ENCODE peak calls at places on chromosomes 11 and 22, in six cellular contexts. One of them, this sample, is unnamed.

GRCh38 chr22:41361716-41362310 is 19.9 kb upstream of the TEF start:
- DNase-seq in colonic mucosa: no peak
- DNase-seq in AG09309: no peak
- DNase-seq in brain microvascular endothelial cell: no peak
- DNase-seq in GM12865: no peak
- DNase-seq in kidney epithelial cell: no peak
- DNase-seq in this sample: no peak

GRCh38 chr11:83284501-83285051 is 1.6 kb downstream of the CCDC90B start:
- DNase-seq in kidney epithelial cell: no peak
- DNase-seq in GM12865: no peak
- DNase-seq in brain microvascular endothelial cell: no peak
- DNase-seq in AG09309: no peak
- DNase-seq in colonic mucosa: no peak
- DNase-seq in this sample: no peak

GRCh38 chr22:24894220-24894975 is 52.1 kb downstream of the LHFPL7 start:
- DNase-seq in GM12865: peak
- DNase-seq in colonic mucosa: peak
- DNase-seq in kidney epithelial cell: peak
- DNase-seq in brain microvascular endothelial cell: peak
- DNase-seq in AG09309: peak
- DNase-seq in this sample: peak

GRCh38 chr11:111566324-111566723 is 25.8 kb downstream of the LAYN start:
- DNase-seq in kidney epithelial cell: no peak
- DNase-seq in brain microvascular endothelial cell: no peak
- DNase-seq in AG09309: no peak
- DNase-seq in colonic mucosa: no peak
- DNase-seq in GM12865: no peak
- DNase-seq in this sample: no peak

GRCh38 chr22:42844756-42845155 is 12.3 kb downstream of the ARFGAP3 start:
- DNase-seq in colonic mucosa: peak
- DNase-seq in GM12865: no peak
- DNase-seq in kidney epithelial cell: no peak
- DNase-seq in AG09309: no peak
- DNase-seq in brain microvascular endothelial cell: no peak
- DNase-seq in this sample: no peak

GRCh38 chr11:119101367-119101758 is 290 bp downstream of the DPAGT1 start:
- DNase-seq in AG09309: no peak
- DNase-seq in kidney epithelial cell: no peak
- DNase-seq in GM12865: peak
- DNase-seq in brain microvascular endothelial cell: peak
- DNase-seq in colonic mucosa: peak
- DNase-seq in this sample: no peak

GRCh38 chr11:83054904-83055380 is 16.8 kb downstream of the RAB30 start:
- DNase-seq in AG09309: no peak
- DNase-seq in brain microvascular endothelial cell: no peak
- DNase-seq in GM12865: peak
- DNase-seq in kidney epithelial cell: no peak
- DNase-seq in colonic mucosa: no peak
- DNase-seq in this sample: no peak

GRCh38 chr11:119262668-119263351 is 54.1 kb downstream of the MCAM start:
- DNase-seq in colonic mucosa: no peak
- DNase-seq in GM12865: peak
- DNase-seq in kidney epithelial cell: no peak
- DNase-seq in brain microvascular endothelial cell: peak
- DNase-seq in AG09309: no peak
- DNase-seq in this sample: no peak

GRCh38 chr11:75200051-75200450 is 40.5 kb upstream of the TPBGL start:
- DNase-seq in GM12865: no peak
- DNase-seq in colonic mucosa: peak
- DNase-seq in AG09309: no peak
- DNase-seq in kidney epithelial cell: no peak
- DNase-seq in brain microvascular endothelial cell: no peak
- DNase-seq in this sample: no peak

GRCh38 chr22:25900390-25900789 is 158.4 kb downstream of the MYO18B start:
- DNase-seq in GM12865: no peak
- DNase-seq in colonic mucosa: no peak
- DNase-seq in brain microvascular endothelial cell: no peak
- DNase-seq in AG09309: no peak
- DNase-seq in kidney epithelial cell: no peak
- DNase-seq in this sample: no peak

GRCh38 chr11:131737357-131737756 is 366.9 kb downstream of the NTM start:
- DNase-seq in GM12865: no peak
- DNase-seq in kidney epithelial cell: no peak
- DNase-seq in AG09309: no peak
- DNase-seq in brain microvascular endothelial cell: no peak
- DNase-seq in colonic mucosa: no peak
- DNase-seq in this sample: no peak

GRCh38 chr11:129846508-129847335 is 31.1 kb downstream of the TMEM45B start:
- DNase-seq in colonic mucosa: no peak
- DNase-seq in AG09309: peak
- DNase-seq in kidney epithelial cell: peak
- DNase-seq in brain microvascular endothelial cell: peak
- DNase-seq in GM12865: no peak
- DNase-seq in this sample: no peak

GRCh38 chr22:37193629-37194191 is 5.7 kb upstream of the C1QTNF6 start:
- DNase-seq in colonic mucosa: peak
- DNase-seq in GM12865: peak
- DNase-seq in kidney epithelial cell: no peak
- DNase-seq in AG09309: no peak
- DNase-seq in brain microvascular endothelial cell: no peak
- DNase-seq in this sample: no peak

GRCh38 chr11:111923351-111923788 is 4.7 kb downstream of the C11orf52 start:
- DNase-seq in GM12865: no peak
- DNase-seq in kidney epithelial cell: no peak
- DNase-seq in AG09309: no peak
- DNase-seq in colonic mucosa: no peak
- DNase-seq in brain microvascular endothelial cell: no peak
- DNase-seq in this sample: no peak

GRCh38 chr11:117794772-117795629 is 2.0 kb downstream of the DSCAML1 start:
- DNase-seq in brain microvascular endothelial cell: no peak
- DNase-seq in GM12865: no peak
- DNase-seq in AG09309: no peak
- DNase-seq in kidney epithelial cell: no peak
- DNase-seq in colonic mucosa: no peak
- DNase-seq in this sample: no peak

GRCh38 chr11:2590131-2590950 is 109.5 kb downstream of the KCNQ1OT1 start:
- DNase-seq in AG09309: no peak
- DNase-seq in GM12865: no peak
- DNase-seq in colonic mucosa: no peak
- DNase-seq in brain microvascular endothelial cell: no peak
- DNase-seq in kidney epithelial cell: no peak
- DNase-seq in this sample: peak

GRCh38 chr11:128771102-128771501 is 77.2 kb downstream of the FLI1 start:
- DNase-seq in brain microvascular endothelial cell: no peak
- DNase-seq in GM12865: no peak
- DNase-seq in AG09309: no peak
- DNase-seq in colonic mucosa: no peak
- DNase-seq in kidney epithelial cell: no peak
- DNase-seq in this sample: no peak
- TF ChIP-seq CTCF in brain microvascular endothelial cell: no peak
- TF ChIP-seq CTCF in GM12865: no peak
- TF ChIP-seq CTCF in AG09309: no peak
- TF ChIP-seq CTCF in colonic mucosa: no peak
- TF ChIP-seq CTCF in kidney epithelial cell: no peak
- TF ChIP-seq CTCF in this sample: no peak

GRCh38 chr11:124746621-124747243 is 5.3 kb downstream of the VSIG2 start:
- DNase-seq in AG09309: no peak
- DNase-seq in colonic mucosa: peak
- DNase-seq in brain microvascular endothelial cell: peak
- DNase-seq in GM12865: peak
- DNase-seq in kidney epithelial cell: no peak
- DNase-seq in this sample: peak

GRCh38 chr11:124748100-124748418 is 4.0 kb downstream of the VSIG2 start:
- DNase-seq in GM12865: no peak
- DNase-seq in AG09309: no peak
- DNase-seq in kidney epithelial cell: no peak
- DNase-seq in colonic mucosa: no peak
- DNase-seq in brain microvascular endothelial cell: no peak
- DNase-seq in this sample: no peak

GRCh38 chr11:124745270-124745834 is 5.6 kb downstream of the NRGN start:
- DNase-seq in AG09309: no peak
- DNase-seq in GM12865: no peak
- DNase-seq in brain microvascular endothelial cell: no peak
- DNase-seq in colonic mucosa: no peak
- DNase-seq in kidney epithelial cell: no peak
- DNase-seq in this sample: no peak

GRCh38 chr11:124747406-124748099 is 4.5 kb downstream of the VSIG2 start:
- DNase-seq in AG09309: no peak
- DNase-seq in brain microvascular endothelial cell: no peak
- DNase-seq in colonic mucosa: no peak
- DNase-seq in GM12865: no peak
- DNase-seq in kidney epithelial cell: no peak
- DNase-seq in this sample: no peak

GRCh38 chr11:124745835-124746620 is 6.0 kb downstream of the VSIG2 start:
- DNase-seq in AG09309: no peak
- DNase-seq in colonic mucosa: peak
- DNase-seq in brain microvascular endothelial cell: no peak
- DNase-seq in kidney epithelial cell: no peak
- DNase-seq in GM12865: peak
- DNase-seq in this sample: no peak
- TF ChIP-seq CTCF in AG09309: no peak
- TF ChIP-seq CTCF in colonic mucosa: peak
- TF ChIP-seq CTCF in brain microvascular endothelial cell: peak
- TF ChIP-seq CTCF in kidney epithelial cell: peak
- TF ChIP-seq CTCF in GM12865: peak
- TF ChIP-seq CTCF in this sample: no peak

DNA sequence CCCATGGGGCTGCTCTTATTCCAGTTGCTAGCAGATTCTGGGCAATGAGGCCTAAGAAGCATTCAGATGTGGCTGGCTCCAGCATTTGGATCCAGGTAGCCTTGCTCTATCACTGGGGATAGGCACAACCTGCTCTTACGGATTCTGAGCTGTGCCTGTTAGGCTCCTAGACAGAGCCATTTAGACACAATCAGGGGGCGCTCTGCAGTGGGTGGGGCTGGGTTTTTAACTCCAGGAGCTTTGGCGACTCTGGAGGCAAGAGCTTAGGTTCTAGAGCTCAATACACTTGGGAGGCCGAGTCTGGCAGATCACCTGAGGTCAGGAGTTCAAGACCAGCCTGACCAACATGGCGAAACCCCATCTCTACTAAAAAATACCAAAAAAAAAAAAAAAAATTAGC is 32.0 kb downstream of the KCNC1 start:
- DNase-seq in colonic mucosa: no peak
- DNase-seq in brain microvascular endothelial cell: no peak
- DNase-seq in AG09309: no peak
- DNase-seq in GM12865: no peak
- DNase-seq in kidney epithelial cell: no peak
- DNase-seq in this sample: no peak
- TF ChIP-seq CTCF in colonic mucosa: no peak
- TF ChIP-seq CTCF in brain microvascular endothelial cell: peak
- TF ChIP-seq CTCF in AG09309: peak
- TF ChIP-seq CTCF in GM12865: no peak
- TF ChIP-seq CTCF in kidney epithelial cell: no peak
- TF ChIP-seq CTCF in this sample: no peak

GRCh38 chr11:121869478-121869877 is 246.5 kb downstream of the BLID start:
- DNase-seq in brain microvascular endothelial cell: no peak
- DNase-seq in kidney epithelial cell: no peak
- DNase-seq in GM12865: no peak
- DNase-seq in colonic mucosa: no peak
- DNase-seq in AG09309: no peak
- DNase-seq in this sample: no peak
- TF ChIP-seq CTCF in brain microvascular endothelial cell: no peak
- TF ChIP-seq CTCF in kidney epithelial cell: no peak
- TF ChIP-seq CTCF in GM12865: no peak
- TF ChIP-seq CTCF in colonic mucosa: no peak
- TF ChIP-seq CTCF in AG09309: no peak
- TF ChIP-seq CTCF in this sample: no peak

DNA sequence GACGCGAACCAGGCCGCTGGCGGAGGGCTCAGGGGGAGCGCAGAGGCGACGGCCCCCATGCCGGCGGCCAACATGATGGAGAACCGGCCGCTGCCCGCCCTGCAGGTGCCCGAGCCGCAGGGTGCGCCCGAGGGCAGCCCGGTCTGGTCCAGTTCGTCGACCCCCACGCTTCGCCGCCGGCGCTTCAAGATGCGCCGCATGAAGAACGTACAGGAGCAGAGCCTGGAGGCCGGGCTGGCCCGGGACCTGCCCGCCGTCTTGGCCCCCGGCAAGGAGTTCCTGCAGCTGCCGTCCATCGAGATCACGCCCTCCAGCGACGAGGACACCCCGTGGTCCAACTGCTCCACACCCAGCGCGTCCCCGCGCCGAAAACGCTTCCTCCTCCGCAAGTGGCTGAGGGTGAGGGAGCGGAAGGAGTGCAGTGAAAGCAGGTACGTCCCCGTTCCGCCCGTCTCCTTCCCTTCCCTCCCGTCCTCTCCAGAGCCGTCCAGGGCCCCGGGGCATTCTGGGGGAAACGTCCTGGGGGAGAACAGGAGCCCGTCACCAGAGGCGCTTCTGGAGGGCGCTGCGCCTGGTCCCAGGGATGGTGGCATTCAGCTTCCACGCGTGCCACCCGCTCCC is 777 bp downstream of the GRAMD1B start:
- DNase-seq in kidney epithelial cell: no peak
- DNase-seq in brain microvascular endothelial cell: peak
- DNase-seq in GM12865: peak
- DNase-seq in colonic mucosa: peak
- DNase-seq in AG09309: no peak
- DNase-seq in this sample: no peak
- TF ChIP-seq CTCF in kidney epithelial cell: no peak
- TF ChIP-seq CTCF in brain microvascular endothelial cell: no peak
- TF ChIP-seq CTCF in GM12865: no peak
- TF ChIP-seq CTCF in colonic mucosa: no peak
- TF ChIP-seq CTCF in AG09309: peak
- TF ChIP-seq CTCF in this sample: no peak

DNA sequence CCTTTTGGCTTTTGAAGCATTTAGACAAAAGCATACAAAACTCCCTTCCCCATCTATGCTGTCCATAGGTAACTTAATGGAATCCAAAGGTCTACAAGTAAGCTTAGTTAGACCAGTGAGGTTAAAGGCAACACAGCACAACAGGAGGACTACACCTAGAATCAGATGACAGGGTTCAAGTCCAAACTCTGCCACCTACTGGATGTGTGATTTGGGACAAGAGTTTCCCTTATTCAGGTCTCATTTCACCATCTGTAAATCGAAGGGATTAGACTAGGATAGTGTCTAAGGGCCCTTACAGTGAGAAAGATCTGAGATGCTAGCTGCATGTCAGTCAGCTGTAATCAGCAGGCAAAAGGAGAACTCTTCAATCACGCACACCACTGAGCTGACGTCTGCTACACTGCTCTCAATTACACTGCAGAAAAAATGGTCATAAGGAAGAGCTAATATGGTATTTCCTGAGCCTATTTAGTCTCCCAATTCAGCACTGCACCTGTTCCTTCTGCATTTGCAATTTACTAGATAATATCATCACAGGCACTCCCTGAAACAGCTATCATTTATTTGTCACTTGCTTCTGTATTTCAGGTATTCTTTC is 82.2 kb downstream of the SERGEF start:
- DNase-seq in brain microvascular endothelial cell: no peak
- DNase-seq in GM12865: no peak
- DNase-seq in AG09309: no peak
- DNase-seq in colonic mucosa: no peak
- DNase-seq in kidney epithelial cell: no peak
- DNase-seq in this sample: no peak
- TF ChIP-seq CTCF in brain microvascular endothelial cell: no peak
- TF ChIP-seq CTCF in GM12865: no peak
- TF ChIP-seq CTCF in AG09309: no peak
- TF ChIP-seq CTCF in colonic mucosa: no peak
- TF ChIP-seq CTCF in kidney epithelial cell: no peak
- TF ChIP-seq CTCF in this sample: no peak

GRCh38 chr11:126149759-126150236 is 61.7 kb downstream of the RPUSD4 start:
- DNase-seq in GM12865: no peak
- DNase-seq in kidney epithelial cell: no peak
- DNase-seq in AG09309: no peak
- DNase-seq in colonic mucosa: no peak
- DNase-seq in brain microvascular endothelial cell: no peak
- DNase-seq in this sample: no peak
- TF ChIP-seq CTCF in GM12865: no peak
- TF ChIP-seq CTCF in kidney epithelial cell: no peak
- TF ChIP-seq CTCF in AG09309: no peak
- TF ChIP-seq CTCF in colonic mucosa: no peak
- TF ChIP-seq CTCF in brain microvascular endothelial cell: no peak
- TF ChIP-seq CTCF in this sample: no peak